ENCODE peak calls at places on chromosome 21, in five cellular contexts. One of them, this sample, is unnamed.

GRCh38 chr21:14875186-14875585 is 189.6 kb downstream of the NRIP1 start:
- DNase-seq in K562: no peak
- DNase-seq in H1: no peak
- DNase-seq in GM12878: no peak
- DNase-seq in HepG2: no peak
- DNase-seq in this sample: no peak

GRCh38 chr21:32360401-32360981 is 32.3 kb downstream of the URB1 start:
- DNase-seq in GM12878: no peak
- DNase-seq in HepG2: no peak
- DNase-seq in H1: no peak
- DNase-seq in K562: no peak
- DNase-seq in this sample: no peak

GRCh38 chr21:31284797-31285397 is 59.2 kb downstream of the TIAM1 start:
- DNase-seq in GM12878: no peak
- DNase-seq in HepG2: no peak
- DNase-seq in H1: no peak
- DNase-seq in K562: no peak
- DNase-seq in this sample: no peak

GRCh38 chr21:28614816-28615215 is 377.9 kb downstream of the LTN1 start:
- DNase-seq in K562: no peak
- DNase-seq in GM12878: no peak
- DNase-seq in HepG2: no peak
- DNase-seq in H1: no peak
- DNase-seq in this sample: no peak

GRCh38 chr21:44969965-44970755 is 30.3 kb downstream of the SLX9 start:
- DNase-seq in H1: no peak
- DNase-seq in K562: no peak
- DNase-seq in GM12878: no peak
- DNase-seq in HepG2: no peak
- DNase-seq in this sample: no peak

GRCh38 chr21:35384375-35384774 is 335.3 kb upstream of the RUNX1 start:
- DNase-seq in K562: no peak
- DNase-seq in H1: no peak
- DNase-seq in GM12878: no peak
- DNase-seq in HepG2: no peak
- DNase-seq in this sample: no peak

GRCh38 chr21:35256468-35256988 is 207.4 kb upstream of the RUNX1 start:
- DNase-seq in GM12878: no peak
- DNase-seq in H1: no peak
- DNase-seq in K562: no peak
- DNase-seq in HepG2: peak
- DNase-seq in this sample: no peak

GRCh38 chr21:32414579-32415358 is 2.3 kb downstream of the EVA1C start:
- DNase-seq in GM12878: no peak
- DNase-seq in HepG2: no peak
- DNase-seq in K562: no peak
- DNase-seq in H1: no peak
- DNase-seq in this sample: no peak

GRCh38 chr21:29018540-29018939 is 609 bp downstream of the RWDD2B start:
- DNase-seq in H1: no peak
- DNase-seq in GM12878: no peak
- DNase-seq in HepG2: no peak
- DNase-seq in K562: no peak
- DNase-seq in this sample: no peak

GRCh38 chr21:33478182-33478581 is 1.6 kb downstream of the TMEM50B start:
- DNase-seq in K562: no peak
- DNase-seq in H1: no peak
- DNase-seq in HepG2: no peak
- DNase-seq in GM12878: no peak
- DNase-seq in this sample: no peak
- H3K4me3 ChIP-seq in K562: peak
- H3K4me3 ChIP-seq in H1: peak
- H3K4me3 ChIP-seq in HepG2: peak
- H3K4me3 ChIP-seq in GM12878: peak
- H3K4me3 ChIP-seq in this sample: peak

GRCh38 chr21:43911015-43911934 is 46.3 kb downstream of the AGPAT3 start:
- DNase-seq in H1: no peak
- DNase-seq in GM12878: no peak
- DNase-seq in K562: no peak
- DNase-seq in HepG2: peak
- DNase-seq in this sample: no peak
- TF ChIP-seq CREB1 in H1: no peak
- TF ChIP-seq CREB1 in GM12878: no peak
- TF ChIP-seq CREB1 in K562: no peak
- TF ChIP-seq CREB1 in HepG2: no peak
- TF ChIP-seq CREB1 in this sample: no peak

GRCh38 chr21:36508948-36509347 is 29.0 kb upstream of the CLDN14 start:
- DNase-seq in H1: no peak
- DNase-seq in K562: no peak
- DNase-seq in HepG2: no peak
- DNase-seq in GM12878: no peak
- DNase-seq in this sample: no peak
- H3K4me3 ChIP-seq in H1: no peak
- H3K4me3 ChIP-seq in K562: no peak
- H3K4me3 ChIP-seq in HepG2: no peak
- H3K4me3 ChIP-seq in GM12878: no peak
- H3K4me3 ChIP-seq in this sample: no peak

GRCh38 chr21:26842976-26843911 is 2.0 kb downstream of the ADAMTS1 start:
- DNase-seq in H1: peak
- DNase-seq in HepG2: no peak
- DNase-seq in K562: no peak
- DNase-seq in GM12878: no peak
- DNase-seq in this sample: peak

GRCh38 chr21:26843912-26844257 is 1.3 kb downstream of the ADAMTS1 start:
- DNase-seq in HepG2: no peak
- DNase-seq in K562: no peak
- DNase-seq in H1: no peak
- DNase-seq in GM12878: no peak
- DNase-seq in this sample: peak

GRCh38 chr21:26845066-26845749 is at the start of gene ADAMTS1:
- DNase-seq in HepG2: peak
- DNase-seq in GM12878: no peak
- DNase-seq in H1: peak
- DNase-seq in K562: no peak
- DNase-seq in this sample: peak

GRCh38 chr21:26845750-26846035 is 484 bp upstream of the ADAMTS1 start:
- DNase-seq in K562: no peak
- DNase-seq in GM12878: no peak
- DNase-seq in HepG2: no peak
- DNase-seq in H1: no peak
- DNase-seq in this sample: no peak

GRCh38 chr21:26844258-26845065 is 747 bp downstream of the ADAMTS1 start:
- DNase-seq in H1: peak
- DNase-seq in HepG2: no peak
- DNase-seq in GM12878: no peak
- DNase-seq in K562: no peak
- DNase-seq in this sample: peak
- TF ChIP-seq CREB1 in H1: peak
- TF ChIP-seq CREB1 in HepG2: no peak
- TF ChIP-seq CREB1 in GM12878: no peak
- TF ChIP-seq CREB1 in K562: no peak
- TF ChIP-seq CREB1 in this sample: no peak

GRCh38 chr21:38499296-38499695 is 1.0 kb upstream of the ERG start:
- DNase-seq in H1: no peak
- DNase-seq in GM12878: no peak
- DNase-seq in K562: no peak
- DNase-seq in HepG2: no peak
- DNase-seq in this sample: no peak
- H3K4me3 ChIP-seq in H1: no peak
- H3K4me3 ChIP-seq in GM12878: no peak
- H3K4me3 ChIP-seq in K562: no peak
- H3K4me3 ChIP-seq in HepG2: no peak
- H3K4me3 ChIP-seq in this sample: no peak

GRCh38 chr21:41961282-41961701 is 7.5 kb upstream of the C2CD2 start:
- DNase-seq in GM12878: no peak
- DNase-seq in HepG2: no peak
- DNase-seq in H1: no peak
- DNase-seq in K562: no peak
- DNase-seq in this sample: no peak
- TF ChIP-seq CREB1 in GM12878: no peak
- TF ChIP-seq CREB1 in HepG2: no peak
- TF ChIP-seq CREB1 in H1: no peak
- TF ChIP-seq CREB1 in K562: no peak
- TF ChIP-seq CREB1 in this sample: no peak

GRCh38 chr21:46284722-46285121 is 689 bp downstream of the MCM3AP start:
- DNase-seq in HepG2: no peak
- DNase-seq in H1: no peak
- DNase-seq in GM12878: no peak
- DNase-seq in K562: no peak
- DNase-seq in this sample: no peak
- H3K4me3 ChIP-seq in HepG2: peak
- H3K4me3 ChIP-seq in H1: peak
- H3K4me3 ChIP-seq in GM12878: peak
- H3K4me3 ChIP-seq in K562: peak
- H3K4me3 ChIP-seq in this sample: peak

GRCh38 chr21:17371470-17371869 is 141.4 kb upstream of the CXADR start:
- DNase-seq in HepG2: no peak
- DNase-seq in GM12878: no peak
- DNase-seq in H1: no peak
- DNase-seq in K562: no peak
- DNase-seq in this sample: peak
- TF ChIP-seq CREB1 in HepG2: no peak
- TF ChIP-seq CREB1 in GM12878: no peak
- TF ChIP-seq CREB1 in H1: no peak
- TF ChIP-seq CREB1 in K562: no peak
- TF ChIP-seq CREB1 in this sample: no peak

DNA sequence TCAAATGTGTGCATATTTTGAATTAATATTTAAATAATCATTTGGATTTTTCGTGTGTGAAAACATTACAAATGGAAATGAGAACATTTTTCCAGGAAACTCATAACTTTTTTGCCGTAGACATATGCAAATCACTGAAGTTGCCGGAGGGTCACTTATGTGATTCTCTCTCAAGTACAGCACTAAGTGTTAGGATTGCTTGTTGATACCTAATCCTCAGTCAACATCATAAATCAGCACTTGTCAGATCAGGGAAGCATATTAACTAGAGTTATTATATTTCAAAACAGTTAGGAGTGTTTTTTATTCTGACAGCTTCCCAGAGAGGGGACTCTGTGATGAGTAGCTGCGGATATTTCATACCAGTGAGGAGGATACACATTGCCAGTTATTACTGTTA is 41.4 kb downstream of the NCAM2 start:
- DNase-seq in HepG2: no peak
- DNase-seq in H1: no peak
- DNase-seq in GM12878: no peak
- DNase-seq in K562: no peak
- DNase-seq in this sample: no peak
- H3K4me3 ChIP-seq in HepG2: no peak
- H3K4me3 ChIP-seq in H1: no peak
- H3K4me3 ChIP-seq in GM12878: no peak
- H3K4me3 ChIP-seq in K562: no peak
- H3K4me3 ChIP-seq in this sample: no peak